ENCODE peak calls at places on chromosomes 13 and 19, in four cellular contexts. U, S, A and O are unnamed samples.

GRCh38 chr19:46624958-46625661 is at the start of gene PTGIR:
- DNase-seq in U (peak; percentile 92), S (peak; percentile 62), A (peak; percentile 78), O (no peak)

GRCh38 chr19:16428372-16429036 is 43.3 kb downstream of the EPS15L1 start:
- DNase-seq in S (no peak), A (no peak), U (no peak), O (no peak)

GRCh38 chr13:30128095-30128494 is 179.3 kb downstream of the KATNAL1 start:
- DNase-seq in S (no peak), U (no peak), A (no peak), O (no peak)

GRCh38 chr19:49398001-49398615 is 10.1 kb downstream of the KASH5 start:
- DNase-seq in S (no peak), U (no peak), A (no peak), O (no peak)

GRCh38 chr13:102873653-102874052 is 27.8 kb downstream of the ERCC5 start:
- DNase-seq in S (no peak), A (no peak), U (no peak), O (no peak)

GRCh38 chr13:39369161-39369890 is 233.7 kb downstream of the LHFPL6 start:
- DNase-seq in A (no peak), U (no peak), S (no peak), O (no peak)

GRCh38 chr13:76634431-76635191 is 251.6 kb downstream of the KCTD12 start:
- DNase-seq in S (no peak), U (no peak), A (no peak), O (no peak)

GRCh38 chr13:98507060-98507797 is 69.7 kb downstream of the STK24 start:
- DNase-seq in S (peak; percentile 71), U (peak; percentile 68), A (no peak), O (no peak)

GRCh38 chr13:112554214-112554850 is 33.6 kb downstream of the TUBGCP3 start:
- DNase-seq in U (no peak), S (no peak), A (no peak), O (no peak)

GRCh38 chr19:1647664-1648155 is 4.7 kb downstream of the TCF3 start:
- DNase-seq in A (no peak), U (no peak), S (no peak), O (no peak)

GRCh38 chr19:36060430-36060829 is 5.7 kb downstream of the WDR62 start:
- DNase-seq in A (peak; percentile 63), U (no peak), S (peak; percentile 67), O (peak; percentile 48)

GRCh38 chr13:109779876-109780516 is 6.4 kb downstream of the IRS2 start:
- DNase-seq in U (no peak), A (no peak), S (no peak), O (no peak)

GRCh38 chr13:27919934-27920676 is at the start of gene PDX1:
- DNase-seq in S (peak; percentile 77), A (no peak), U (no peak), O (no peak)

GRCh38 chr13:62320129-62320724 is 904.6 kb upstream of the PCDH20 start:
- DNase-seq in U (no peak), A (peak; percentile 75), S (peak; percentile 48), O (no peak)

GRCh38 chr19:1511989-1512338 is 855 bp downstream of the ADAMTSL5 start:
- DNase-seq in A (no peak), U (no peak), S (no peak), O (no peak)

GRCh38 chr13:113802761-113803160 is 43.7 kb downstream of the TMEM255B start:
- DNase-seq in U (no peak), S (no peak), A (no peak), O (no peak)

GRCh38 chr19:328025-328505 is 16.5 kb downstream of the MIER2 start:
- DNase-seq in U (no peak), A (no peak), S (no peak), O (no peak)
- H3K27ac ChIP-seq in U (no peak overlapping the region), A (no peak overlapping the region), S (no peak overlapping the region), O (no peak overlapping the region)

DNA sequence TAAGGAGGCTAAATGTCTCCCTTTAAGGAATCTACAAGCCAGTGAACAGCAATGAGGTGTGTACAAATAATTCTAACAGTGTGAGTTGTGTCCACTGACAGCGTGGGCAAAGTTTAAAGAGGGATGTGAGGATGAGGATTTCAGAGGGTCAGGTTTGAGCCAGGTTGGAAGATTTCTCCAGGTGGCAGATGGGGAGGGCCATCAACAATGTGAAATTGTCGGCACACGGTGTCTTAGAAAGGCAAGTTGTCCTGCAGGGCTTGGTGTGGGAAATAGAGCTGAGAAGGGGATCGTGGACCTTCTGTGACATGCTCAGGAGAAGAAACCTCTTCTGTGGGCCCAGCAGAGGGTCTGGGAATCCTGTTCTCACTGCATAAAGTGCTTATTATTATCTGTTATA is 52.1 kb downstream of the ATP8A2 start:
- DNase-seq in A (no peak), U (no peak), S (no peak), O (no peak)
- H3K27ac ChIP-seq in A (no peak overlapping the region), U (no peak overlapping the region), S (no peak overlapping the region), O (no peak overlapping the region)

GRCh38 chr13:36413161-36413560 is 19.1 kb upstream of the CCNA1 start:
- DNase-seq in S (no peak), U (no peak), A (no peak), O (no peak)

GRCh38 chr13:36418022-36418805 is 14.1 kb upstream of the CCNA1 start:
- DNase-seq in U (no peak), A (peak; percentile 58), S (no peak), O (no peak)

GRCh38 chr13:36412736-36413135 is 19.6 kb upstream of the CCNA1 start:
- DNase-seq in U (no peak), S (no peak), A (no peak), O (no peak)

GRCh38 chr13:36417328-36417727 is 15.0 kb upstream of the CCNA1 start:
- DNase-seq in S (no peak), A (no peak), U (no peak), O (no peak)

DNA sequence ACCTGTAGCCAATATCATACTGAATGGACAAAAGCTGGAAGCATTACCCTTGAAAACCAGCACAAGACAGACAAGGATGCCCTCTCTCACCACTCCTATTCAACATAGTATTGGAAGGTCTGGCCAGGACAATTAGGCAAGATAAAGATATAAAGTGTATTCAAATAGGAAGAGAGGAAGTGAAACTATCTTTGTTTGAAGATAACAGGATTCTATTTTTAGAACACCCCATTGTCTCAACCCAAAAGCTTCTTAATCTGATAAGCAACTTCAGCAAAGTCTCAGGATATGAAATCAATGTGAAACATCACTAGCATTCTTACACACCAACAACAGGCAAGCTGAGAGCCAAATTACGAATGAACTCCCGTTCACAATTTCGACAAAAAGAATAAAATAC is 17.8 kb upstream of the CCNA1 start:
- DNase-seq in U (no peak), A (no peak), S (no peak), O (no peak)
- H3K27ac ChIP-seq in U (no peak overlapping the region), A (no peak overlapping the region), S (no peak overlapping the region), O (no peak overlapping the region)

GRCh38 chr13:91347996-91348905 is 764 bp downstream of the MIR17HG start:
- DNase-seq in A (no peak), S (peak; percentile 78), U (no peak), O (peak; percentile 79)

GRCh38 chr13:91348906-91349435 is 1.5 kb downstream of the MIR17HG start:
- DNase-seq in U (peak; percentile 94), A (peak; percentile 79), S (peak; percentile 95), O (peak; percentile 85)

GRCh38 chr13:91347212-91347995 is at the start of gene MIR17HG:
- DNase-seq in U (peak; percentile 86), A (peak; percentile 72), S (peak; percentile 95), O (peak; percentile 82)

GRCh38 chr13:91346062-91346461 is 1.4 kb upstream of the MIR17HG start:
- DNase-seq in S (no peak), U (no peak), A (no peak), O (no peak)

DNA sequence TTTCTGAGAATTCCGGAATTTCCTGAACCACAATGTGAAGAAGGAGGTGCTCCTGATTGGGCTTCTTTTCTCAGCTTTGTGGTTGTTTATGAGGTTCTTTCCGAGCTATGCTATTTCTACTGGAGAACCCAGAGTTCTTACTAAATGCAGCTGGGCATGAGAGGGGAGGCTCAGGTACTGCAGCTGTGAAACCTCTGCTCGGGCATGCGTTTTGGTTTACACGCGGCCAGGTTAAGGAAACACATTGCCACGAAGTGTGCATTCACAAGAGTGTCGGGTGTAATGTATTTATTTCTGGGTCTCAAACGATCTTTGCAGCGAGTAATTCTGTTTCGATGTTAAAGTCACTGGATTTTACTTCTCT is 657 bp upstream of the MIR17HG start:
- DNase-seq in S (peak; percentile 27), A (no peak), U (no peak), O (peak; percentile 49)
- H3K27ac ChIP-seq in S (peak overlapping the region; percentile 59), A (no peak overlapping the region), U (peak overlapping the region; percentile 95), O (peak overlapping the region; percentile 29)

DNA sequence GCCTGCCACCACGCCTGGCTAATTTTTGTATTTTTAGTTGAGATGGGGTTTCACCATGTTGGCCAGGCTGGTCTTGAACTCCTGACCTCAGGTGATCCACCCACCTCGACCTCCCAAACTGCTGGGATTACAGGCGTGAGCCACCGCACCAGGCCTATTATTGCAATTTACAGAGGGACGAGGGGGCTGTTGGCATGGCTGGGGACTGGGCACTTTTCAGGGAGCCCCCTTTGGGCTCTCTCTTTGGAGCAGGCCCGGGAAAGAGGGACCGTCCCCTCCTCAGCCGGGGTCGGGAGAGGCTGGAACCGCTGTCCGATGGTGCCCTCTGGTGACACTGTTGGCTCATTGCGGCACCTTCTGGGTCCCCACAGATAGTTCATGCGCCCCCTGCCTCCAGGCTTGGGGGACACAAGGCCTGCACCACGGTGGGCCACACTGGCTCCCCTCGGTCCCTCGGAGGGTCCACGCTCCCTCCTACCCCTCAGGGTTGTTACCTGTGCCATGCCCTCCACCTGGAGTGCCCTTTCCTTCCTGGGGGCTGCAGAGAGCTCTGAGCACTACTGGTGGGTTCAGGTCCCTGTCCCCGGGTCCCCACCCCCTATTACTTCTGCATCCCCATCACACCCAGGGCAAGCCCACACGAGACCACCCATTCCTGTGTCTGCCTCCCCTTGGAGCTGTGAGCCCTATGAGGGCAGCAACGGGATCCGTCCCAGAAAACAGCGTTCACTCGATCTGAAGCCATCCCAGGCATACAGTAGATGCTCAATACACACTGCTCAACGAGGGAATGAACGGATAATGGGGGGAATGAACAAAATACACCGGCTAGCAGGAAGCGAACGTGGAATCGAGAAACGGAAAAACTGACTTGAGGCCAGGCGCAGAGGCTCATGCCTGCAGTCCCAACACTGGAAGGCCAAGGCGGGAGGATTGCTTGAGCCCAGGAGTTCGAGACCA is 12.5 kb downstream of the FEM1A start:
- DNase-seq in A (peak; percentile 37), S (peak; percentile 78), U (no peak), O (no peak)
- H3K27ac ChIP-seq in A (no peak overlapping the region), S (no peak overlapping the region), U (no peak overlapping the region), O (no peak overlapping the region)